ENCODE peak calls at places on chromosome 18, in six cellular contexts. J is CD4-positive, alpha-beta T cell; V is fibroblast of lung; T is AG04450; B is right atrium auricular region; K is lower lobe of right lung. I is an unnamed sample.
A peak's percentile ranks its signal among the peaks of the same experiment; 100 is the strongest.

GRCh38 chr18:29226201-29226600 is 1049.3 kb upstream of the CDH2 start:
- DNase-seq in J (no peak), V (no peak), T (no peak), B (no peak), K (no peak), I (no peak)

GRCh38 chr18:45820144-45820745 is 5.2 kb upstream of the SIGLEC15 start:
- DNase-seq in J (no peak), V (no peak), T (no peak), B (no peak), K (no peak), I (no peak)

GRCh38 chr18:11518788-11519685 is 90.4 kb upstream of the SLC35G4 start:
- DNase-seq in J (no peak), V (peak; percentile 65), T (peak; percentile 20), B (no peak), K (no peak), I (no peak)

GRCh38 chr18:25136416-25137132 is 215.4 kb downstream of the ZNF521 start:
- DNase-seq in J (no peak), V (no peak), T (no peak), B (no peak), K (no peak), I (no peak)

GRCh38 chr18:67854340-67854739 is 337.8 kb upstream of the DSEL start:
- DNase-seq in J (no peak), V (peak; percentile 34), T (no peak), B (no peak), K (no peak), I (no peak)

GRCh38 chr18:2657788-2658458 is 2.4 kb downstream of the SMCHD1 start:
- DNase-seq in J (no peak), V (peak; percentile 89), T (peak; percentile 63), B (no peak), K (no peak), I (peak; percentile 40)

GRCh38 chr18:24992491-24992890 is 359.5 kb downstream of the ZNF521 start:
- DNase-seq in J (no peak), V (no peak), T (no peak), B (no peak), K (no peak), I (no peak)

GRCh38 chr18:54100920-54101319 is 123.5 kb downstream of the MBD2 start:
- DNase-seq in J (no peak), V (no peak), T (no peak), B (no peak), K (no peak), I (no peak)

GRCh38 chr18:47595816-47596501 is 334.5 kb downstream of the SMAD2 start:
- DNase-seq in J (no peak), V (no peak), T (no peak), B (no peak), K (no peak), I (no peak)

GRCh38 chr18:67433971-67434370 is 82.5 kb downstream of the DSEL start:
- DNase-seq in J (no peak), V (no peak), T (no peak), B (no peak), K (no peak), I (no peak)

GRCh38 chr18:21163647-21164625 is 52.3 kb upstream of the ROCK1 start:
- DNase-seq in J (no peak), V (peak; percentile 96), T (peak; percentile 80), B (no peak), K (no peak), I (no peak)

GRCh38 chr18:79845164-79845563 is 47.4 kb downstream of the KCNG2 start:
- DNase-seq in J (no peak), V (no peak), T (no peak), B (no peak), K (no peak), I (no peak)

GRCh38 chr18:51588616-51589015 is 391.1 kb upstream of the MEX3C start:
- DNase-seq in J (no peak), V (no peak), T (no peak), B (no peak), K (no peak), I (no peak)

GRCh38 chr18:70559446-70559845 is 270.6 kb downstream of the SOCS6 start:
- DNase-seq in J (no peak), V (no peak), T (no peak), B (no peak), K (no peak), I (no peak)

GRCh38 chr18:70555046-70555445 is 266.2 kb downstream of the SOCS6 start:
- DNase-seq in J (no peak), V (no peak), T (no peak), B (no peak), K (no peak), I (no peak)

GRCh38 chr18:70558371-70558770 is 269.5 kb downstream of the SOCS6 start:
- DNase-seq in J (no peak), V (no peak), T (no peak), B (no peak), K (no peak), I (no peak)

GRCh38 chr18:70553245-70553960 is 264.6 kb downstream of the SOCS6 start:
- DNase-seq in J (no peak), V (no peak), T (no peak), B (no peak), K (no peak), I (no peak)

DNA sequence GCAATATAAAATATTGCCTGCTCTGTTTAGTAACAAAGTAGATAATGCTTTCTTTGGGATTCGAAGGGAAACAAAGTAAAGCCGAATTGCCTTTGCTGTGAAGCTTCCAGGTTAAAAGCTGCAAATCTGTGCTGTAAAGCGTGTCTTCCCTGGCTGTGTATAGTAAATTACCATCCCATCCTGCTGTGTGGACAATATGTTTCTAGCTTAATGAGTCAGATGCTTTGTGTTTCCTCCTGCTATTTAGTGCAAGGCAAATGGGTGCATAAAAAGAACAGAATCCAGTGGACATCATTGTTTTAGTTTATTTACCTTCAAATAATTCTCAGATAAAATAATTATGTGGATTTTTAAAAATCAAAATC is 265.1 kb downstream of the SOCS6 start:
- DNase-seq in J (no peak), V (no peak), T (no peak), B (no peak), K (no peak), I (no peak)
- H3K9me3 ChIP-seq in J (no peaks in the 10 kb centered on the region), V (no peaks in the 10 kb centered on the region), T (no peaks in the 10 kb centered on the region), B (no peaks in the 10 kb centered on the region), K (no peaks in the 10 kb centered on the region), I (no peaks in the 10 kb centered on the region)

GRCh38 chr18:23273443-23273966 is 138.2 kb downstream of the CABLES1 start:
- DNase-seq in J (no peak), V (no peak), T (no peak), B (no peak), K (no peak), I (no peak)
- H3K9me3 ChIP-seq in J (peaks cover 17% of the 10 kb centered on the region), V (no peaks in the 10 kb centered on the region), T (peaks cover 24% of the 10 kb centered on the region), B (peaks cover 22% of the 10 kb centered on the region), K (peaks cover 13% of the 10 kb centered on the region), I (peaks cover 5% of the 10 kb centered on the region)

GRCh38 chr18:1103567-1103966 is 198.9 kb downstream of the ADCYAP1 start:
- DNase-seq in J (no peak), V (no peak), T (no peak), B (no peak), K (no peak), I (no peak)
- H3K9me3 ChIP-seq in J (no peaks in the 10 kb centered on the region), V (no peaks in the 10 kb centered on the region), T (peaks cover 3% of the 10 kb centered on the region), B (no peaks in the 10 kb centered on the region), K (no peaks in the 10 kb centered on the region), I (no peaks in the 10 kb centered on the region)

DNA sequence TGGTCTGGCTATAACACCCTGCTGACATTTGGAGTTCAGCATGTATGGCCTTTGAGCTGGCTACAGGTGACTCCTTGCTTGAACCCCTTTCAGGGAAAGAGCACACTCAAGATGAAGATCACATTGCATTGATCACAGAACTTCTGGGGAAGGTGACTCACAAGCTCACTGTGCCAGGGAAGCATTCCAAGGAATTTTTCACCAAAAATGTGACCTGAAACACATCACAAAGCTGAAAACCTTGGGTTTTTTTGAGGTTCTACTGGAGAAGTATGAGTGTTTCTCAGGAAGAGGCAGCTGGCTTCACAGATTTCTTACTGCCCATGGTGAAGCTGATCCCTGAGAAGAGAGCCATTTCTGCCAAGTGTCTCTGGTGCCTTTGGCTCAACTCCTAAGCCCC is 879.0 kb downstream of the CBLN2 start:
- DNase-seq in J (no peak), V (peak; percentile 36), T (peak; percentile 15), B (no peak), K (no peak), I (no peak)
- H3K9me3 ChIP-seq in J (no peaks in the 10 kb centered on the region), V (no peaks in the 10 kb centered on the region), T (peaks cover 2% of the 10 kb centered on the region), B (no peaks in the 10 kb centered on the region), K (no peaks in the 10 kb centered on the region), I (no peaks in the 10 kb centered on the region)

GRCh38 chr18:61738042-61738441 is 154.8 kb downstream of the RNF152 start:
- DNase-seq in J (no peak), V (peak; percentile 67), T (no peak), B (no peak), K (no peak), I (no peak)
- H3K9me3 ChIP-seq in J (no peaks in the 10 kb centered on the region), V (no peaks in the 10 kb centered on the region), T (no peaks in the 10 kb centered on the region), B (no peaks in the 10 kb centered on the region), K (no peaks in the 10 kb centered on the region), I (no peaks in the 10 kb centered on the region)